ENCODE peak calls at places on chromosomes 2 and 18, in ten cellular contexts. Q is ovary; H is ascending aorta; Y is Panc1; V is endodermal cell; F is K562; C is caudate nucleus; G is OCI-LY7; S is neuronal stem cell; Z is CD4-positive, CD25-positive, alpha-beta regulatory T cell. T is an unnamed sample.

GRCh38 chr2:226423498-226423960 is 376.1 kb downstream of the IRS1 start:
- DNase-seq in Q (peak), H (no peak), Y (no peak), V (peak), F (no peak), C (no peak), G (no peak), S (no peak), Z (peak), T (peak)

GRCh38 chr18:55000529-55000928 is 41.3 kb upstream of the CCDC68 start:
- DNase-seq in Q (no peak), H (no peak), Y (no peak), V (no peak), F (no peak), C (no peak), G (no peak), S (no peak), Z (no peak), T (no peak)

GRCh38 chr2:208335-208734 is 55.5 kb downstream of the SH3YL1 start:
- DNase-seq in Q (no peak), H (no peak), Y (no peak), V (no peak), F (no peak), C (no peak), G (no peak), S (no peak), Z (no peak), T (no peak)

GRCh38 chr18:4751523-4751922 is 296.4 kb upstream of the DLGAP1 start:
- DNase-seq in Q (no peak), H (no peak), Y (no peak), V (no peak), F (no peak), C (no peak), G (no peak), S (no peak), Z (no peak), T (no peak)

GRCh38 chr18:56748698-56749268 is 97.6 kb downstream of the WDR7 start:
- DNase-seq in Q (no peak), H (no peak), Y (no peak), V (no peak), F (peak), C (no peak), G (peak), S (peak), Z (peak), T (no peak)

GRCh38 chr18:62128157-62128556 is 58.7 kb downstream of the PIGN start:
- DNase-seq in Q (no peak), H (no peak), Y (no peak), V (no peak), F (no peak), C (no peak), G (no peak), S (no peak), Z (no peak), T (no peak)

GRCh38 chr18:61651880-61652268 is 240.9 kb downstream of the RNF152 start:
- DNase-seq in Q (no peak), H (no peak), Y (no peak), V (no peak), F (no peak), C (no peak), G (no peak), S (no peak), Z (no peak), T (no peak)

GRCh38 chr2:45946023-45946422 is 294.5 kb downstream of the PRKCE start:
- DNase-seq in Q (no peak), H (no peak), Y (no peak), V (no peak), F (no peak), C (no peak), G (no peak), S (no peak), Z (no peak), T (no peak)

GRCh38 chr2:64251497-64252277 is 107.5 kb upstream of the PELI1 start:
- DNase-seq in Q (no peak), H (no peak), Y (no peak), V (peak), F (no peak), C (no peak), G (no peak), S (no peak), Z (no peak), T (no peak)

GRCh38 chr2:12262681-12263436 is 453.9 kb upstream of the TRIB2 start:
- DNase-seq in Q (peak), H (no peak), Y (no peak), V (no peak), F (no peak), C (no peak), G (peak), S (no peak), Z (peak), T (no peak)

GRCh38 chr2:12548906-12549305 is 167.8 kb upstream of the TRIB2 start:
- DNase-seq in Q (no peak), H (no peak), Y (no peak), V (no peak), F (no peak), C (no peak), G (no peak), S (no peak), Z (no peak), T (no peak)

GRCh38 chr2:95388091-95388692 is 14.3 kb upstream of the FAHD2A start:
- DNase-seq in Q (no peak), H (peak), Y (no peak), V (peak), F (no peak), C (no peak), G (no peak), S (no peak), Z (no peak), T (no peak)

GRCh38 chr2:166302036-166302435 is 73.7 kb downstream of the SCN9A start:
- DNase-seq in Q (no peak), H (no peak), Y (no peak), V (no peak), F (no peak), C (no peak), G (no peak), S (no peak), Z (no peak), T (no peak)

GRCh38 chr2:71154798-71155197 is 24.4 kb downstream of the MPHOSPH10 start:
- DNase-seq in Q (no peak), H (no peak), Y (peak), V (peak), F (peak), C (no peak), G (peak), S (no peak), Z (peak), T (no peak)

GRCh38 chr18:10726198-10727068 is 200.6 kb downstream of the NAPG start:
- DNase-seq in Q (no peak), H (no peak), Y (no peak), V (no peak), F (no peak), C (peak), G (no peak), S (no peak), Z (no peak), T (no peak)

GRCh38 chr18:47689386-47689785 is 241.1 kb downstream of the SMAD2 start:
- DNase-seq in Q (no peak), H (no peak), Y (no peak), V (peak), F (no peak), C (no peak), G (no peak), S (no peak), Z (no peak), T (no peak)

GRCh38 chr18:63022429-63023022 is 297.0 kb downstream of the BCL2 start:
- DNase-seq in Q (no peak), H (no peak), Y (no peak), V (peak), F (peak), C (no peak), G (no peak), S (no peak), Z (peak), T (no peak)

GRCh38 chr2:214382229-214382628 is 28.6 kb upstream of the VWC2L start:
- DNase-seq in Q (no peak), H (no peak), Y (no peak), V (no peak), F (no peak), C (no peak), G (no peak), S (no peak), Z (no peak), T (no peak)

GRCh38 chr2:108560241-108560811 is 26.1 kb downstream of the LIMS1 start:
- DNase-seq in Q (no peak), H (no peak), Y (no peak), V (peak), F (no peak), C (no peak), G (no peak), S (no peak), Z (no peak), T (peak)

GRCh38 chr2:169877406-169877805 is 50.2 kb downstream of the UBR3 start:
- DNase-seq in Q (no peak), H (no peak), Y (no peak), V (no peak), F (no peak), C (no peak), G (peak), S (no peak), Z (peak), T (no peak)

GRCh38 chr2:144324446-144325045 is 195.4 kb downstream of the ZEB2 start:
- DNase-seq in Q (no peak), H (no peak), Y (no peak), V (no peak), F (no peak), C (no peak), G (no peak), S (no peak), Z (peak), T (no peak)
- H3K27ac ChIP-seq in Q (no peak), H (no peak), Y (no peak), V (no peak), F (no peak), C (no peak), G (peak), S (no peak), Z (peak), T (no peak)

GRCh38 chr2:162245051-162245450 is 1.8 kb upstream of the FAP start:
- DNase-seq in Q (no peak), H (no peak), Y (no peak), V (no peak), F (no peak), C (no peak), G (no peak), S (no peak), Z (no peak), T (no peak)
- H3K27ac ChIP-seq in Q (no peak), H (peak), Y (no peak), V (no peak), F (no peak), C (no peak), G (no peak), S (no peak), Z (no peak), T (no peak)

GRCh38 chr18:58788470-58788869 is 76.2 kb upstream of the ZNF532 start:
- DNase-seq in Q (no peak), H (no peak), Y (no peak), V (peak), F (no peak), C (no peak), G (no peak), S (no peak), Z (no peak), T (no peak)
- H3K27ac ChIP-seq in Q (no peak), H (peak), Y (peak), V (no peak), F (no peak), C (peak), G (no peak), S (no peak), Z (no peak), T (peak)

GRCh38 chr2:134258684-134259408 is 5.0 kb downstream of the MGAT5 start:
- DNase-seq in Q (peak), H (no peak), Y (no peak), V (no peak), F (no peak), C (no peak), G (peak), S (no peak), Z (peak), T (peak)
- H3K27ac ChIP-seq in Q (no peak), H (peak), Y (no peak), V (no peak), F (no peak), C (peak), G (peak), S (no peak), Z (no peak), T (peak)

DNA sequence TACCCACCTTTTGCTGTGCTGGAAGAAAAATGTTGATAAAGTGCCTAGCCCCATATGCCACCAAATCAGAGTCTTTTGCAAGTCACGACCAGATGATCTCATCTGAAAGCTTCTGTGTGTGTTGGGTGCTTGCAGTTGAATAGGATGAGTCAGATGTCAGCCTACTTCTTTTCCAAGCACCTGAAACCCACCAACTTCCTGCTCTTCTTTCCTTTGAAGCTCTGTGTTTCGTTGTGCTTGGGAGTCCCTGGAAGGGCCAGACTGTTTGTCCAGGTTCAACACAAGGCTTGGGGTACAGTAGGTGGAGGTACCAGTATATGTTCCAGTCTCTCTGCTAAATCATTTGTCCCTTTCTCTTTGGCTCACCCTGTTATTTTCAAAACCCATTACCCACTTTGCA is 36.8 kb upstream of the LCLAT1 start:
- DNase-seq in Q (no peak), H (no peak), Y (no peak), V (no peak), F (no peak), C (no peak), G (no peak), S (no peak), Z (no peak), T (no peak)
- H3K27ac ChIP-seq in Q (no peak), H (peak), Y (no peak), V (no peak), F (no peak), C (no peak), G (no peak), S (no peak), Z (no peak), T (no peak)

GRCh38 chr2:48728295-48728694 is 27.2 kb downstream of the LHCGR start:
- DNase-seq in Q (no peak), H (no peak), Y (no peak), V (no peak), F (no peak), C (no peak), G (no peak), S (no peak), Z (no peak), T (no peak)
- H3K27ac ChIP-seq in Q (no peak), H (no peak), Y (no peak), V (peak), F (no peak), C (no peak), G (no peak), S (no peak), Z (no peak), T (no peak)

GRCh38 chr2:237922641-237923361 is 44.0 kb upstream of the UBE2F start:
- DNase-seq in Q (no peak), H (peak), Y (no peak), V (peak), F (no peak), C (no peak), G (no peak), S (no peak), Z (no peak), T (no peak)
- H3K27ac ChIP-seq in Q (peak), H (peak), Y (peak), V (no peak), F (no peak), C (no peak), G (no peak), S (no peak), Z (no peak), T (peak)

GRCh38 chr2:219442206-219443015 is 7.8 kb downstream of the SPEG start:
- DNase-seq in Q (peak), H (no peak), Y (no peak), V (peak), F (no peak), C (no peak), G (no peak), S (no peak), Z (no peak), T (no peak)

GRCh38 chr2:219439518-219439917 is 4.9 kb downstream of the SPEG start:
- DNase-seq in Q (no peak), H (no peak), Y (no peak), V (peak), F (no peak), C (no peak), G (no peak), S (no peak), Z (no peak), T (no peak)

GRCh38 chr2:219441451-219442205 is 7.0 kb downstream of the SPEG start:
- DNase-seq in Q (peak), H (peak), Y (no peak), V (peak), F (peak), C (no peak), G (peak), S (no peak), Z (peak), T (peak)

GRCh38 chr2:219438453-219438852 is 3.8 kb downstream of the SPEG start:
- DNase-seq in Q (no peak), H (no peak), Y (no peak), V (no peak), F (no peak), C (no peak), G (no peak), S (no peak), Z (no peak), T (no peak)

DNA sequence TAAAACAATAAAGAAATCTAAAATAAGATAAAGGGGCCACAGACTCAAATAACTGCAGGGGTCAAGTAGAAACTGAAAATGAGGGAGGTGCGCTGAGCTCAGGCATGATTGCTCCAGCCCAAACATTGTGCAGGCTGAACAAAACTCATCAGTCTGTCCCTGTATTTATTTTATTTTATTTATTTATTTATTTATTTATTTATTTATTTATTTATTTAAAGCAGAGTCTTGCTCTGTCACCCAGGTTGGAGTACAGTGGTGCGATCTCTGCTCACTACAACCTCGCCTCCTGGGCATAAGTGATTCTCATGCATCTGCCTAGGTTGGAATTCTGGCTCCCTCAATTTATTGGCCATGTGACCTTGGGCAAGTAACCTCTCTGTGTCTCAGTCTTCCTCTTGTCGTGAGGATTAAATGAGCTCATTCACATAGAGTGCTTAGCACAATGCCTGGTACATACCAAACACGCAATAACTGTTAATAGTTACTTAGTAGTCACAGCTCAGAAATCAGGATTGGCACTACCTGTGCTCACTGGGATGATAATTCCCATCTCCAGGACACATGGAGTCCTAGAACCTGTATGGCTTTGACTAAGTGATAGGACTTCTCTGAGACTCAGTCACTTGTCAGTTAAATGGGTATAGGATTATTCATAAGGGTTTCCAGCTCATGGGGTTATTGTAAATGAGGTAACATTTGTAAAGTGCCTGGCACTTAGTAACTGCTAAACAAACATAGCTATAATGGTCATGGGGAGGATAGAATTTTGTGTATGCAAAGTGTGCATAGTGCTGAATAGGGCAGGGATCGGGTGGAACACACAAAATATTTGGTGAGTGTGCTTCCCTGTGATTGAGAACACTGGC is 6.0 kb downstream of the SPEG start:
- DNase-seq in Q (no peak), H (no peak), Y (no peak), V (peak), F (no peak), C (no peak), G (no peak), S (no peak), Z (no peak), T (no peak)
- H3K27ac ChIP-seq in Q (no peak), H (peak), Y (no peak), V (no peak), F (no peak), C (no peak), G (no peak), S (no peak), Z (no peak), T (no peak)

GRCh38 chr2:230422149-230422548 is 6.1 kb downstream of the SP100 start:
- DNase-seq in Q (no peak), H (no peak), Y (no peak), V (no peak), F (no peak), C (no peak), G (no peak), S (no peak), Z (no peak), T (no peak)
- H3K27ac ChIP-seq in Q (no peak), H (no peak), Y (no peak), V (no peak), F (no peak), C (no peak), G (no peak), S (no peak), Z (no peak), T (no peak)

GRCh38 chr2:100145893-100146753 is 3.7 kb upstream of the AFF3 start:
- DNase-seq in Q (no peak), H (no peak), Y (no peak), V (no peak), F (no peak), C (no peak), G (no peak), S (no peak), Z (no peak), T (no peak)
- H3K27ac ChIP-seq in Q (no peak), H (no peak), Y (no peak), V (no peak), F (no peak), C (no peak), G (no peak), S (no peak), Z (no peak), T (no peak)